ENCODE peak calls at places on chromosomes 3 and 15, in nine cellular contexts. P is heart left ventricle, W is foreskin keratinocyte, Y is left ventricle myocardium inferior, X is body of pancreas, B is fibroblast of lung, F is tibial nerve, S is ascending aorta, I is spleen. M is an unnamed sample. For H3K4me1, the result is how much of the 10 kb centered on the place peaks cover.

GRCh38 chr15:40150163-40150925 is 10.5 kb upstream of the BUB1B start:
- DNase-seq in X (peak), I (no peak), W (peak), P (no peak), S (no peak), B (peak), Y (no peak), F (peak), M (no peak)

GRCh38 chr3:47261301-47261700 is 21.3 kb downstream of the KIF9 start:
- DNase-seq in B (no peak), F (no peak), Y (no peak), P (no peak), X (no peak), I (peak), S (no peak), W (peak), M (no peak)

GRCh38 chr3:108305484-108306172 is 9.3 kb downstream of the HHLA2 start:
- DNase-seq in Y (no peak), X (peak), B (no peak), S (no peak), P (no peak), I (no peak), W (no peak), F (no peak), M (no peak)

GRCh38 chr3:150763841-150764483 is 993 bp upstream of the SIAH2 start:
- DNase-seq in B (peak), Y (peak), W (no peak), I (peak), S (no peak), P (peak), X (peak), F (peak), M (no peak)

GRCh38 chr3:190224466-190225185 is 97.6 kb downstream of the CLDN1 start:
- DNase-seq in X (no peak), B (peak), Y (no peak), F (no peak), S (no peak), I (no peak), W (no peak), P (no peak), M (no peak)

GRCh38 chr3:9342696-9343095 is 20.2 kb upstream of the THUMPD3 start:
- DNase-seq in P (no peak), W (no peak), B (no peak), Y (no peak), F (no peak), I (no peak), S (no peak), X (no peak), M (no peak)

GRCh38 chr3:124882749-124883148 is 4.4 kb downstream of the ITGB5 start:
- DNase-seq in B (peak), I (no peak), S (no peak), W (no peak), P (no peak), X (no peak), F (no peak), Y (no peak), M (no peak)

GRCh38 chr3:119352863-119353527 is 58.8 kb downstream of the ARHGAP31 start:
- DNase-seq in X (no peak), I (no peak), F (peak), B (peak), S (no peak), Y (no peak), W (peak), P (no peak), M (no peak)

GRCh38 chr3:160163259-160163878 is 61.9 kb upstream of the C3orf80 start:
- DNase-seq in W (no peak), I (no peak), S (no peak), B (no peak), F (no peak), P (no peak), X (no peak), Y (no peak), M (no peak)

GRCh38 chr3:122948398-122948797 is 79.2 kb downstream of the SEMA5B start:
- DNase-seq in S (no peak), X (no peak), B (no peak), I (peak), F (no peak), Y (no peak), P (no peak), W (no peak), M (no peak)

GRCh38 chr3:12182687-12183441 is 24.2 kb upstream of the TIMP4 start:
- DNase-seq in S (no peak), B (no peak), Y (no peak), P (no peak), F (no peak), X (no peak), W (no peak), I (no peak), M (no peak)

GRCh38 chr3:124817079-124817478 is 70.1 kb downstream of the ITGB5 start:
- DNase-seq in B (no peak), F (no peak), Y (no peak), I (no peak), S (no peak), X (no peak), P (no peak), W (no peak), M (no peak)

GRCh38 chr3:72171946-72172345 is 387.0 kb upstream of the PROK2 start:
- DNase-seq in B (peak), P (peak), W (no peak), I (no peak), S (no peak), F (peak), X (no peak), Y (peak), M (no peak)

GRCh38 chr15:66885281-66885915 is 180.0 kb upstream of the SMAD3 start:
- DNase-seq in I (no peak), B (no peak), P (no peak), W (no peak), X (no peak), S (no peak), Y (no peak), F (no peak), M (no peak)

GRCh38 chr15:92645051-92645631 is 10.4 kb downstream of the FAM174B start:
- DNase-seq in B (peak), W (no peak), S (no peak), X (no peak), F (no peak), P (no peak), Y (no peak), I (no peak), M (no peak)

GRCh38 chr15:76338555-76339301 is 2.2 kb downstream of the ISL2 start:
- DNase-seq in B (no peak), P (no peak), S (no peak), I (no peak), F (no peak), W (peak), X (no peak), Y (no peak), M (no peak)

GRCh38 chr3:58659051-58659675 is 7.4 kb downstream of the FAM3D start:
- DNase-seq in W (peak), X (peak), F (no peak), Y (no peak), B (peak), P (no peak), I (no peak), S (no peak), M (no peak)

GRCh38 chr3:49295489-49296058 is 18.5 kb upstream of the C3orf62 start:
- DNase-seq in F (peak), Y (no peak), W (no peak), S (no peak), B (peak), I (no peak), X (peak), P (no peak), M (no peak)

GRCh38 chr3:32106929-32107362 is 526 bp downstream of the GPD1L start:
- DNase-seq in I (no peak), B (peak), X (peak), S (no peak), Y (peak), F (peak), W (peak), P (peak), M (no peak)

GRCh38 chr15:60022379-60022741 is 18.2 kb downstream of the FOXB1 start:
- DNase-seq in Y (no peak), P (no peak), B (no peak), X (no peak), F (no peak), S (no peak), I (no peak), W (no peak), M (no peak)

GRCh38 chr15:94230886-94231727 is at the start of gene MCTP2:
- DNase-seq in S (peak), B (peak), Y (peak), I (peak), P (peak), F (peak), X (peak), W (peak), M (peak)

GRCh38 chr15:76799760-76800159 is 105.4 kb downstream of the SCAPER start:
- DNase-seq in P (no peak), F (no peak), X (no peak), B (peak), Y (no peak), S (no peak), I (no peak), W (peak), M (no peak)

GRCh38 chr3:46905661-46906451 is 28.3 kb downstream of the PTH1R start:
- DNase-seq in I (peak), F (no peak), W (no peak), P (no peak), B (no peak), Y (no peak), S (no peak), X (peak), M (no peak)

GRCh38 chr3:72062017-72062416 is 277.1 kb upstream of the PROK2 start:
- DNase-seq in I (no peak), P (no peak), S (no peak), W (no peak), B (no peak), Y (no peak), X (no peak), F (no peak), M (no peak)

GRCh38 chr15:61987824-61988223 is 72.4 kb downstream of the VPS13C start:
- DNase-seq in F (no peak), P (no peak), W (no peak), I (no peak), S (no peak), X (no peak), Y (no peak), B (no peak), M (no peak)

GRCh38 chr15:25777047-25777446 is 86.1 kb downstream of the ATP10A start:
- DNase-seq in S (no peak), W (no peak), Y (no peak), X (peak), F (no peak), B (no peak), I (no peak), P (no peak), M (no peak)

GRCh38 chr3:23333633-23334032 is 130.5 kb downstream of the UBE2E2 start:
- DNase-seq in Y (no peak), P (no peak), X (no peak), W (peak), F (no peak), I (no peak), B (no peak), S (no peak), M (no peak)

GRCh38 chr3:53253707-53254106 is 2.1 kb downstream of the TKT start:
- DNase-seq in Y (no peak), W (peak), B (peak), S (no peak), P (no peak), F (no peak), I (no peak), X (no peak), M (no peak)

GRCh38 chr3:64495413-64495812 is 192.4 kb downstream of the ADAMTS9 start:
- DNase-seq in F (no peak), P (no peak), W (no peak), B (no peak), Y (no peak), S (no peak), I (no peak), X (no peak), M (no peak)

GRCh38 chr15:45449878-45450277 is 71.5 kb upstream of the GATM start:
- DNase-seq in Y (no peak), X (peak), B (no peak), F (no peak), S (no peak), W (peak), I (peak), P (no peak), M (no peak)

GRCh38 chr3:148943531-148944200 is 47.7 kb upstream of the GYG1 start:
- DNase-seq in Y (no peak), P (peak), F (peak), I (no peak), S (no peak), B (peak), W (peak), X (peak), M (no peak)

GRCh38 chr3:185552358-185552877 is at the start of gene LIPH:
- DNase-seq in I (no peak), F (no peak), W (peak), X (peak), B (peak), S (no peak), Y (no peak), P (no peak), M (no peak)

GRCh38 chr3:9397911-9398714 is 698 bp downstream of the SETD5 start:
- DNase-seq in S (peak), X (peak), P (peak), F (peak), W (no peak), I (peak), Y (peak), B (peak), M (no peak)

GRCh38 chr15:84598993-84599392 is 1.8 kb upstream of the ZSCAN2 start:
- DNase-seq in S (no peak), I (no peak), X (peak), B (peak), W (peak), Y (no peak), P (no peak), F (peak), M (no peak)

GRCh38 chr3:197748597-197749314 is 927 bp upstream of the FYTTD1 start:
- DNase-seq in B (peak), X (no peak), F (no peak), P (no peak), Y (no peak), I (no peak), W (no peak), S (no peak), M (no peak)

GRCh38 chr3:197750863-197751737 is 1.4 kb downstream of the FYTTD1 start:
- DNase-seq in W (peak), Y (peak), P (peak), B (peak), S (peak), X (peak), F (peak), I (peak), M (no peak)

GRCh38 chr3:197749315-197749600 is 425 bp upstream of the FYTTD1 start:
- DNase-seq in S (no peak), F (peak), Y (no peak), P (peak), X (peak), I (no peak), B (peak), W (peak), M (no peak)

GRCh38 chr3:197749601-197750395 is at the start of gene FYTTD1:
- DNase-seq in B (peak), Y (peak), F (peak), S (peak), P (peak), W (peak), I (peak), X (peak), M (peak)

DNA sequence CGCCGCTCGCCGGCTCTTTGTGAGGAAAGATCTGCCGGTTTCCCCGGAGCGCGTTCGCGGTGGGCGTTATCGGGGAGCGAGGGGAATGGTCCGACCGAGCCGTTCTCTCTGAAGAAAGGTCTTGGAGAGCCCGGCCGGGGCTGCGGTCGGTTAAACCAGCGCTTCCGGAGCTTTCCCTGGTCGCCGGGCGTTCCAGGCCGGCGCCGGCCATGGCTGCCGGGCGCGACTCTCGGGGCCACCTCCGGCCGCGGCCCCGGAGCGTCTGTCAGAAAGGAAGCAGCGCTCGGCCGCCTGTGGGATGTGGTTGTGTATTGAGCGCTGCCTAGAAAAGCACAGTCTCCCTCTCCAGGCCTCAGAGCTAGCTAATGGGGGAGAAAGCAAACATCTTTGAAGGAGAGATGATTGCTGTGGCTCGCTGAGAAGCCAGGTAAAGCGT is 731 bp downstream of the FYTTD1 start:
- DNase-seq in I (peak), B (peak), S (peak), Y (peak), F (peak), X (peak), W (peak), P (peak), M (no peak)
- TF ChIP-seq CTCF in I (peak), B (no peak), S (peak), Y (peak), F (peak), X (peak), W (peak), P (no peak), M (no peak)

DNA sequence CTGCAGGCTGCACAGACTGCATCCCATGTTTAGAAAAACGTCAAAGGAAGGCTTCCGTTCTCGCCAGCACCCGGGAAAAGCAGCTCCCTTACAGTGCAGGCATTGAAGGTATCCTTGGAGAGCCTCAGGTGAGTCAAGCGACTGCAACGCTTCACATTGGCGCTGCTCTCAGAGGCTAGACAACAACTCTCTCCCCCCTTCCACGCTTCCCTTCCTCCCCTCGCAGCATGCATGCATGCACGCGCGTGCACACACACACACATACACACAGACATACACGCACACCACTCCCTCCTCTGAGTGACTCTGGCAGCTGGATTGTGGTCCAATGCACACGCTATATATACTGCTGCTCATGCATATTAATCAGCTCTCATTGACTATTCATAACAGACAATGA is 191.1 kb downstream of the PDZRN3 start:
- DNase-seq in P (no peak), W (peak), S (no peak), I (no peak), Y (no peak), F (no peak), X (no peak), B (no peak), M (no peak)
- H3K4me1 ChIP-seq in P (under half), W (under half), S (under half), I (under half), Y (half or more), F (under half), X (under half), B (under half), M (half or more)

GRCh38 chr3:134299185-134299887 is 48.7 kb upstream of the RYK start:
- DNase-seq in F (peak), Y (no peak), X (no peak), S (no peak), W (no peak), I (no peak), B (peak), P (no peak), M (no peak)
- TF ChIP-seq CTCF in F (peak), Y (peak), X (peak), S (peak), W (peak), I (no peak), B (peak), P (peak), M (no peak)

GRCh38 chr3:156044634-156044975 is 75.8 kb upstream of the KCNAB1 start:
- DNase-seq in I (no peak), Y (no peak), X (no peak), S (no peak), F (no peak), P (no peak), W (no peak), B (no peak), M (no peak)
- H3K4me1 ChIP-seq in I (under half), Y (under half), X (under half), S (under half), F (under half), P (under half), W (under half), B (under half), M (under half)

DNA sequence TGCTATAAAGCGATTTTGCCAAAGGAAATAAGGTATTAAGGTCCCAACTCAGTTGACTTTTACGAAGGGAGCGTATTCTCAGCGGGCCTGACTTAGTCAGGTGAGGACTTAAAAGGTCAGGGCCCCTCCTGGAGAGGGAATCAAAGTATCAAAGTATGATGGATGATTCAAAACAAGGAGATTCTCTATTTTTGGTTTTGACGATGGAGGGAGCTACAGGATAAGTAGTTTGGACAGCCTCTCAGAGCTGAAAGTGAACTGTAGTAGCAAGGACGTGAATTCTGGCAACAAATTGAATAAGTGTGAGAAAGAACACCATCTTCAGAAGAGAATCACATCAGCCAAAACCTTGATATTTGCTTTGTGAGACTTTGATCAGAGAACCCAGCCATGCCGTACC is 1186.5 kb downstream of the SI start:
- DNase-seq in W (no peak), B (no peak), F (no peak), I (no peak), P (no peak), X (no peak), Y (no peak), S (no peak), M (no peak)
- TF ChIP-seq CTCF in W (no peak), B (no peak), F (no peak), I (no peak), P (no peak), X (no peak), Y (no peak), S (no peak), M (no peak)

DNA sequence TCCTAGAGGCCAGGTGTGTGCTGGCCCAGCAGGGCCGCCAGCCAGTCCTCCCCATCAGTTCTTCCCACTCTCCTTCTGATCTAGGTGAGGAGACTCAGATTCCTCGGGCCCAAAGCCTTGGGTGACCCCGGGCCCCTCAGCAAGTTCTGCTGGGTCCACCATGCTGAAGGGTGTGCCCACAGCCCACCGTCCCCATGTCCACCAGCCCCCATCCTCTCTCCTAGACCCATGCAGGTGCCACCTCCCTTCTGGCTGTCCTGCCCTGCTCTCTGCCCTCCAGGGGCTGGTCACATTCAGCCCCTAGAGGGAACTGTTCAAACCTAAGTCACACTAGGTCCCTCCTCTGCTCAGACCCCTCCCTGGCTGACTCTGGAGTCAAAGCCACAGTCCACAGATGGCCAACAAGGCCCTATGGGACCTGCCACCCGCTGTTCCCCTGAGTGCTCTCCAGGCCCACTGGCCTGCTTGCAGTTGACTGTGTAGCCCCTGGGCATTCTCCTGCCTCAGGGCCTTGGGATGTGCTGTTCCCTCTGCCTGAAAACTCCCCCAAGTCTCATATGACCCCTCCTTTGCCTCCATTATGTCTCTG is 878 bp upstream of the TLR9 start:
- DNase-seq in F (no peak), S (no peak), Y (no peak), P (no peak), I (no peak), W (no peak), X (no peak), B (no peak), M (no peak)
- H3K4me1 ChIP-seq in F (under half), S (under half), Y (under half), P (under half), I (under half), W (under half), X (under half), B (under half), M (under half)

GRCh38 chr3:30518201-30518864 is 88.1 kb upstream of the TGFBR2 start:
- DNase-seq in F (peak), P (peak), S (no peak), X (peak), B (peak), I (no peak), W (no peak), Y (peak), M (no peak)
- TF ChIP-seq CTCF in F (peak), P (no peak), S (peak), X (peak), B (no peak), I (no peak), W (peak), Y (peak), M (no peak)